ENCODE peak calls at places on chromosomes 11 and 22, in seven cellular contexts. Q, X, P, V, E, R and M are unnamed samples.

GRCh38 chr11:10761085-10761698 is 10.1 kb downstream of the CTR9 start:
- DNase-seq in Q (no peak), X (no peak), P (no peak), V (no peak), E (no peak), R (no peak), M (no peak)

GRCh38 chr22:39537981-39538380 is 5.4 kb upstream of the RPS19BP1 start:
- DNase-seq in Q (no peak), X (no peak), P (no peak), V (no peak), E (no peak), R (no peak), M (no peak)

GRCh38 chr11:105181100-105181499 is 41.5 kb upstream of the CARD18 start:
- DNase-seq in Q (no peak), X (no peak), P (no peak), V (peak; percentile 51), E (peak; percentile 4), R (no peak), M (no peak)

GRCh38 chr11:66112640-66113098 is 42.6 kb downstream of the PACS1 start:
- DNase-seq in Q (no peak), X (no peak), P (no peak), V (no peak), E (peak; percentile 39), R (no peak), M (no peak)

GRCh38 chr11:113014731-113015455 is 53.7 kb downstream of the NCAM1 start:
- DNase-seq in Q (no peak), X (no peak), P (no peak), V (no peak), E (no peak), R (no peak), M (no peak)

GRCh38 chr11:115481528-115481927 is 22.7 kb downstream of the CADM1 start:
- DNase-seq in Q (no peak), X (no peak), P (no peak), V (no peak), E (no peak), R (no peak), M (no peak)

GRCh38 chr11:43315966-43316365 is 4.2 kb downstream of the API5 start:
- DNase-seq in Q (no peak), X (no peak), P (no peak), V (no peak), E (no peak), R (no peak), M (no peak)

GRCh38 chr22:27252282-27253049 is 549.1 kb downstream of the MN1 start:
- DNase-seq in Q (no peak), X (no peak), P (peak; percentile 85), V (no peak), E (peak; percentile 52), R (no peak), M (no peak)

GRCh38 chr22:36881504-36882245 is 20.9 kb downstream of the NCF4 start:
- DNase-seq in Q (no peak), X (no peak), P (no peak), V (no peak), E (no peak), R (no peak), M (no peak)

GRCh38 chr22:20752104-20752741 is 21.7 kb upstream of the SERPIND1 start:
- DNase-seq in Q (no peak), X (no peak), P (peak; percentile 78), V (no peak), E (no peak), R (no peak), M (no peak)

GRCh38 chr11:95092549-95093324 is 3.1 kb downstream of the ENDOD1 start:
- DNase-seq in Q (no peak), X (no peak), P (no peak), V (peak; percentile 94), E (no peak), R (no peak), M (no peak)

GRCh38 chr11:46520971-46521745 is 72.7 kb downstream of the AMBRA1 start:
- DNase-seq in Q (no peak), X (no peak), P (no peak), V (peak; percentile 9), E (peak; percentile 86), R (no peak), M (no peak)

GRCh38 chr11:121253951-121254350 is 38.6 kb upstream of the SC5D start:
- DNase-seq in Q (no peak), X (no peak), P (no peak), V (no peak), E (no peak), R (no peak), M (no peak)

GRCh38 chr11:10927533-10927932 is 69.7 kb upstream of the ZBED5 start:
- DNase-seq in Q (no peak), X (no peak), P (no peak), V (peak; percentile 48), E (no peak), R (no peak), M (no peak)

GRCh38 chr11:66293777-66294625 is 2.3 kb downstream of the TMEM151A start:
- DNase-seq in Q (no peak), X (no peak), P (no peak), V (no peak), E (no peak), R (no peak), M (no peak)